ENCODE peak calls at places on chromosomes 13 and 19, in six cellular contexts. H, P, Q, M, N and I are unnamed samples.
A peak's percentile ranks its signal among the peaks of the same experiment; 100 is the strongest.

GRCh38 chr19:13159713-13160112 is 9.5 kb downstream of the IER2 start:
- DNase-seq in P (no peak), H (no peak), N (no peak), Q (no peak), M (no peak), I (no peak)

GRCh38 chr19:50427997-50428425 is 4.7 kb upstream of the MYBPC2 start:
- DNase-seq in H (peak; percentile 62), P (peak; percentile 89), Q (peak; percentile 82), M (peak; percentile 16), N (peak; percentile 92), I (no peak)

GRCh38 chr19:36986601-36987000 is 70.5 kb downstream of the ZNF568 start:
- DNase-seq in Q (no peak), P (no peak), M (no peak), H (no peak), N (no peak), I (no peak)

GRCh38 chr13:70253834-70254233 is 145.6 kb upstream of the KLHL1 start:
- DNase-seq in H (no peak), Q (peak; percentile 28), M (no peak), P (no peak), N (no peak), I (no peak)

GRCh38 chr19:45881909-45882528 is 3.9 kb downstream of the IRF2BP1 start:
- DNase-seq in Q (no peak), M (no peak), P (no peak), H (no peak), N (peak; percentile 54), I (no peak)

GRCh38 chr13:110980921-110981320 is 66.1 kb upstream of the ANKRD10 start:
- DNase-seq in Q (no peak), M (no peak), N (no peak), P (no peak), H (no peak), I (no peak)

GRCh38 chr13:111626371-111627305 is 306.2 kb downstream of the TEX29 start:
- DNase-seq in M (no peak), H (no peak), P (peak; percentile 57), Q (no peak), N (no peak), I (peak; percentile 78)

GRCh38 chr13:74026753-74027152 is 107.5 kb downstream of the KLF12 start:
- DNase-seq in N (peak; percentile 83), H (no peak), M (peak; percentile 75), P (no peak), Q (no peak), I (no peak)

GRCh38 chr13:28239374-28239773 is 101.0 kb downstream of the PAN3 start:
- DNase-seq in N (no peak), M (no peak), P (no peak), Q (peak; percentile 46), H (no peak), I (no peak)

GRCh38 chr13:27016871-27017270 is 154.7 kb downstream of the USP12 start:
- DNase-seq in M (no peak), N (peak; percentile 56), H (no peak), P (no peak), Q (no peak), I (peak; percentile 15)

GRCh38 chr19:41746593-41747227 is 8.6 kb upstream of the CEACAM6 start:
- DNase-seq in M (peak; percentile 36), N (peak; percentile 79), P (no peak), H (no peak), Q (peak; percentile 43), I (no peak)

GRCh38 chr13:52983836-52984235 is 44.8 kb upstream of the OLFM4 start:
- DNase-seq in P (no peak), H (no peak), M (no peak), Q (no peak), N (no peak), I (no peak)

GRCh38 chr13:80048802-80049201 is 292.1 kb downstream of the SPRY2 start:
- DNase-seq in H (peak; percentile 70), P (peak; percentile 87), Q (peak; percentile 94), N (peak; percentile 79), M (peak; percentile 52), I (peak; percentile 94)

GRCh38 chr13:47454986-47455385 is 546.1 kb downstream of the SUCLA2 start:
- DNase-seq in H (no peak), Q (peak; percentile 57), M (no peak), N (no peak), P (no peak), I (no peak)

GRCh38 chr13:52599037-52599852 is 43.0 kb upstream of the HNRNPA1L2 start:
- DNase-seq in N (no peak), M (no peak), H (no peak), P (no peak), Q (peak; percentile 59), I (no peak)

GRCh38 chr19:20664917-20665781 is 3.8 kb upstream of the ZNF626 start:
- DNase-seq in Q (peak; percentile 10), N (no peak), P (no peak), H (no peak), M (no peak), I (no peak)

GRCh38 chr19:17841810-17842662 is 5.7 kb downstream of the JAK3 start:
- DNase-seq in H (peak; percentile 65), N (peak; percentile 71), M (peak; percentile 53), P (peak; percentile 75), Q (peak; percentile 83), I (peak; percentile 93)

DNA sequence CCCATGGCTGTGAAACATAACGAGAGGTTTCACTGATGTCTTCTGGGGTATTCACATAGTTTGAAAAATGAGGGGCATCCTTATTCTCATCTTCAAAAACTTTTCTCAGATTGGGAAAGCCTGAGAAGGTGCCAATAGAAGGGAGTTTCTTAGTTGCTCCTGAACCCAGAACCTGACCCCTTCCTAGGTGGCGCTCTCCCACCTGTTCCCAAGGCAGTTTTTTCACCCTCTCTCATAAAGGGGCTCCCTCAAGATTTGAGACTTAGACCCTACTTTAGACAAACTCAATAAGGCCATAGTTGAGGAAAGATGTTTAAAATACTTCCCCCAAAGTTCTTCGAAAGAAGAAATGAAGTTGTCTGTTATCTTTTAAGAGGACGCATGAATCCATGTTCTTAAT is 142.2 kb downstream of the FGF9 start:
- DNase-seq in N (no peak), P (no peak), H (no peak), M (no peak), Q (no peak), I (no peak)
- TF ChIP-seq CTCF in N (no peak), P (no peak), H (no peak), M (no peak), Q (no peak), I (no peak)

DNA sequence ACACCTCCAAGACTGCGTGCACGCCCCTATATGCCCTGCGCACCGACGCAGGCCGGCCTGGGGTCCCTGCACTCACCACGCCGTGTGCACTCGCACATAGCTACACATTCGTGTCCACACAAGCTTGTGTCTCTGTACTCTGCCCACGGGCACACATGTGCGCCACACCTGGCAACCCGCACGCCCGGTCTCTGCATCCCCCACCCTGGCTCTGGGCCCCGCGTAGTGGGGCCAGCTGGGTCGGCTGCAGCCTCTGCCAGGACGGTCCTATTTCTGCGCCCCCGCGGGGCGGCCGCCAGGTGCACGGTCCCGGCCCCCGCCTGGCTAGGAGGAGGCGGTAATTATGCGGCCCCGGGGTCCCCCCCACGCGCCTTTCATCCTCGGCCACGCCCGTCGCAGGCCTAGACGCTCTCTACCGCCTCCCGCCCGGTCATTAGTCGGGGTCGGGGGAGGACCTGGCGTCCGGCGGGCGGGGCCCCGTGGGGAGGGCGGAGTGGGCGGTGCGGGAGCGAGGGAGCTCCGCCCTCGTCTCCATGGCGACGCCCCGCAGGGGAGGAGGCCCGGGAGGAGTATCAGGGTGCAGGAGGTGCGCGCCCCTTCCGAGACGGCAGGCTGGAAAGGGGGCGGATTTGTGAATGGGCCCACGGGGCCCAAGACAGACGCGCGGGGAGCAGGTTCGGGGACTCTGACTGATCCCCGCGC is 2.9 kb upstream of the CIRBP start:
- DNase-seq in Q (peak; percentile 83), P (peak; percentile 90), M (peak; percentile 83), N (peak; percentile 97), H (no peak), I (peak; percentile 93)
- TF ChIP-seq CTCF in Q (no peak), P (no peak), M (no peak), N (no peak), H (no peak), I (no peak)

GRCh38 chr13:35210234-35210633 is 266.3 kb downstream of the MAB21L1 start:
- DNase-seq in H (no peak), M (no peak), Q (peak; percentile 35), N (no peak), P (no peak), I (no peak)
- TF ChIP-seq CTCF in H (no peak), M (no peak), Q (no peak), N (no peak), P (no peak), I (peak; percentile 48)

DNA sequence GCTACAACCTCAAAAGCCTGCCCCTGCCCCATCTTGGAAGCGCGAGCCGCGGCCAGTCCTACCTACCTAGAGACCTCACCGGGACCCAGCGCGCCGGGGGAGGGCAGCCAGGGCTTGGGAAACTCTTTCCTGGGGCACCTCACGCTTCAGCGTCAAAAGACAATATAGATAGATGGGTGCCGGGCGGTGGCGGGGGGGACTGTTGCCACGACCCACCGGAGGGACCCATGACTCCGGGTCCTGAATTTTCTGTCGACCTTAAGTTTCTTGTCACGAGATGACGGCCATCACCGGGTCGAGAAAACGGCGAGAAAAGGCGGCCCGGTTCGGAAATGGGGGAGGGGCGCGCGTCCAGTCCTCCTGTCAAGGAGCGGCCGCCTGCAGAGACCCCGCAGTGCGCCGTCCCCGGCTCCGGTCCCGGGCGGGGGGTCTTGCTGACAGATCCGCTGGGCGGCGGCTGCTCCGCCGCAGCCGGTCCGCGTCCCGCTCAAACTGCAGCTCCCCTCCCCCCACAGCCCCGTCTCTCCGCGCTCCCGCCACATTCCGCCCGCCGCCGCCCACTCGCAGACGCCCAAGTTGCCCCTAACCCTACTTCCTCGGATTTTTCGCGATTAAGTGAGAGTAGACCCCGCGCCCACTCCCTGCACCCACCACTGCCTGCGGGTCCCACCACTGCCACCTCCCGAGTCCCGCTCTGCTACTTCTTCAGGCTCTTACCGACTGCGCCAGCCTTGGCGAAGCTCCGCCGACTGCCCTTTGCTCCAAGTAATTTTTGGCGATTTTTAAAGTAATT is 66.1 kb downstream of the KCNRG start:
- DNase-seq in Q (no peak), H (no peak), N (peak; percentile 82), M (peak; percentile 52), P (no peak), I (peak; percentile 86)
- TF ChIP-seq CTCF in Q (no peak), H (no peak), N (peak; percentile 19), M (peak; percentile 20), P (no peak), I (peak; percentile 32)

GRCh38 chr19:23098286-23098685 is 18.5 kb upstream of the ZNF730 start:
- DNase-seq in N (no peak), M (no peak), P (no peak), H (no peak), Q (no peak), I (no peak)

GRCh38 chr19:23098988-23099387 is 17.8 kb upstream of the ZNF730 start:
- DNase-seq in H (no peak), Q (no peak), P (no peak), M (no peak), N (no peak), I (no peak)

GRCh38 chr19:23095406-23095805 is 21.4 kb upstream of the ZNF730 start:
- DNase-seq in N (no peak), M (no peak), Q (no peak), H (no peak), P (no peak), I (no peak)

DNA sequence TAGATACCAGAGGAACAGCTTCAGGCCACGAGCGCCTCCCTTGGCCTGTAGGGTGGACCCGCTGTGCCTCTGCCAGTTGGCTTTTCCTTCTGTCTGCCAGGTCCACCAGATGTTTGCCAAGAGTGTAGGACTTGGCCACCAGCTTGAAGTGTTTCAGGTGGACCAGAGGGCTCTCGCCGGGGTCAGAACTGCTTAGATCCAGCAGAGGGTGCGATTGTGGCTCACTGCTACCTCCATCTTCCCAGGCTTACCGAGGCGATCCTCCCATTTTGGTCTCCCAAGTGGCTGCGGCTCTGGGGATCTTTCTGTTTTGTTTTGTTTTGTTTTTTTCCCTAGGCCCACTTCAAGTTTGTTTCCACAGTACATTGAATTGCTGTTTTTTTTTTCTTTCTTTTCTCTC is 23.0 kb upstream of the ZNF730 start:
- DNase-seq in H (no peak), N (no peak), M (no peak), Q (no peak), P (no peak), I (no peak)
- TF ChIP-seq CTCF in H (no peak), N (no peak), M (no peak), Q (no peak), P (no peak), I (no peak)